ENCODE peak calls at places on chromosomes 7 and 10, in five cellular contexts. W, F, C, H and V are unnamed samples.

GRCh38 chr7:22565315-22565811 is 65.4 kb upstream of the STEAP1B start:
- DNase-seq in H (no peak), W (peak), F (no peak), C (no peak), V (no peak)

GRCh38 chr10:49187950-49188761 is at the start of gene TMEM273:
- DNase-seq in H (peak), C (no peak), W (no peak), F (no peak), V (no peak)

GRCh38 chr7:137882261-137882668 is 35.5 kb upstream of the DGKI start:
- DNase-seq in H (peak), F (no peak), C (no peak), W (peak), V (no peak)

GRCh38 chr7:25622716-25623115 is 394.4 kb upstream of the NPVF start:
- DNase-seq in C (no peak), H (no peak), F (no peak), W (no peak), V (no peak)

GRCh38 chr7:8638076-8638475 is 204.7 kb downstream of the NXPH1 start:
- DNase-seq in W (no peak), F (no peak), C (no peak), H (no peak), V (no peak)

GRCh38 chr7:21851445-21852043 is 94.2 kb downstream of the CDCA7L start:
- DNase-seq in H (peak), W (no peak), F (no peak), C (no peak), V (no peak)

GRCh38 chr7:106114735-106115383 is 2.7 kb upstream of the SYPL1 start:
- DNase-seq in F (no peak), H (no peak), W (no peak), C (no peak), V (no peak)

GRCh38 chr7:55369427-55369826 is 4.3 kb downstream of the LANCL2 start:
- DNase-seq in F (no peak), W (peak), C (no peak), H (no peak), V (no peak)

GRCh38 chr10:122656741-122657140 is 42.9 kb downstream of the C10orf120 start:
- DNase-seq in W (no peak), F (no peak), H (no peak), C (no peak), V (no peak)

GRCh38 chr7:14639801-14640200 is 262.8 kb downstream of the DGKB start:
- DNase-seq in F (no peak), H (no peak), W (no peak), C (no peak), V (no peak)

GRCh38 chr7:498678-499641 is 20.7 kb downstream of the PDGFA start:
- DNase-seq in F (no peak), H (no peak), C (no peak), W (no peak), V (no peak)

GRCh38 chr7:22782616-22783232 is 39.9 kb downstream of the TOMM7 start:
- DNase-seq in W (peak), C (no peak), H (peak), F (peak), V (peak)

GRCh38 chr7:4040031-4040928 is 641.8 kb upstream of the FOXK1 start:
- DNase-seq in C (peak), F (peak), W (no peak), H (no peak), V (no peak)

GRCh38 chr7:150879345-150879744 is 27.0 kb downstream of the AOC1 start:
- DNase-seq in F (no peak), C (no peak), W (peak), H (no peak), V (no peak)

GRCh38 chr10:24816997-24817396 is 93.3 kb upstream of the ARHGAP21 start:
- DNase-seq in H (no peak), C (no peak), W (no peak), F (no peak), V (no peak)

GRCh38 chr10:72353963-72354355 is 760 bp downstream of the DNAJB12 start:
- DNase-seq in H (peak), F (no peak), C (no peak), W (peak), V (no peak)

GRCh38 chr7:88985309-88985708 is 189.8 kb upstream of the TEX47 start:
- DNase-seq in C (no peak), H (no peak), W (no peak), F (no peak), V (peak)

GRCh38 chr7:118079369-118079768 is 104.6 kb upstream of the LSM8 start:
- DNase-seq in H (no peak), C (no peak), W (peak), F (no peak), V (no peak)

GRCh38 chr10:14244801-14245211 is 85.9 kb downstream of the FRMD4A start:
- DNase-seq in W (peak), F (no peak), H (peak), C (no peak), V (no peak)

GRCh38 chr10:21402606-21403083 is 122.8 kb downstream of the SKIDA1 start:
- DNase-seq in F (no peak), H (no peak), W (peak), C (no peak), V (no peak)

GRCh38 chr10:5501976-5502902 is 2.9 kb upstream of the CALML5 start:
- DNase-seq in C (no peak), F (no peak), H (no peak), W (peak), V (no peak)

GRCh38 chr7:99072126-99072525 is 71.8 kb downstream of the SMURF1 start:
- DNase-seq in C (no peak), W (no peak), H (peak), F (no peak), V (no peak)

GRCh38 chr10:68560916-68561691 is 967 bp downstream of the TET1 start:
- DNase-seq in H (peak), F (peak), C (no peak), W (peak), V (peak)

GRCh38 chr7:47520408-47520807 is 61.5 kb downstream of the TNS3 start:
- DNase-seq in C (no peak), F (no peak), H (no peak), W (peak), V (no peak)

GRCh38 chr10:59757966-59758365 is 4.7 kb upstream of the MRLN start:
- DNase-seq in W (no peak), F (no peak), H (no peak), C (no peak), V (no peak)

DNA sequence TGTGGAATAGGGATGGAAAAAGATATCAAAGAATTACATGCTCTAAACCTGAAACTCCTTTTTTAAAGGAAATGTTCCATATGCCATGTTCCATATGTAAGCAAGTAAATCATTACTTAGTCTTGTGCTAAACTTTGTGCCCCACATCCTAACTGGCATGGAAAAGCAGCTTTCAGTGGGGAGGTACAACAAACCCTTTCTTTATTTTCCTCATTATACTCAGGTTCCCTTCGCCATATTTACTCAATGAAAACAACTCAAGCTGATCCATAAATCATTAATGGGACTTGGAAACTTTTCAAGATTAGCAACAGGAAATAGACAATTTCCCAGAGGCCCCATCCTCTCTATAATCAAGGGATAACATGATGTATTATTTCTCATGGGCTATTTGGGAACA is 56.0 kb downstream of the GSAP start:
- DNase-seq in W (no peak), C (no peak), F (no peak), H (no peak), V (no peak)
- H2BK12ac ChIP-seq in W (no peak), C (no peak), F (no peak), H (no peak), V (no peak)

GRCh38 chr10:3887404-3887803 is 102.4 kb upstream of the KLF6 start:
- DNase-seq in F (no peak), W (no peak), C (no peak), H (peak), V (no peak)
- H4K8ac ChIP-seq in F (no peak), W (peak), C (no peak), H (peak), V (no peak)

DNA sequence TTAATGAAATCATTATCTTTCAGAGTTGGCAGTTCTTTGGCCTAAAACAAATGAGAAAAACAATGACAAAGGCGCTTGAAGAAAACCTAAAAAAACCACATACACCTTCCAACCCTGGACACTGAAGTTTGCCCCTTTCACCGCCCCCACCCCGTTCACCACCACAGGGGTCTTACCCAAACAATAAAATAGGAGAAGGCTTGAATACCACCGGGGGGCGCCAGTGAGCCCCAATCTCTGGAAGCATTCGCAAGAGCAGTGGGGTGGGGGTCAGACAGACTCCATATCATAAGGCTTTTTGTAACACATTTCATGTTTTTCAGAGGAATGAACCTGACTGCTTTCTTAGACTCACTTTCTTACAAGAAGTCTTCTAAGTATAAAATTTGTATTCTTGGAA is 163.6 kb downstream of the PIP4K2A start:
- DNase-seq in C (peak), H (peak), F (peak), W (peak), V (no peak)
- H2BK12ac ChIP-seq in C (no peak), H (no peak), F (no peak), W (no peak), V (no peak)

DNA sequence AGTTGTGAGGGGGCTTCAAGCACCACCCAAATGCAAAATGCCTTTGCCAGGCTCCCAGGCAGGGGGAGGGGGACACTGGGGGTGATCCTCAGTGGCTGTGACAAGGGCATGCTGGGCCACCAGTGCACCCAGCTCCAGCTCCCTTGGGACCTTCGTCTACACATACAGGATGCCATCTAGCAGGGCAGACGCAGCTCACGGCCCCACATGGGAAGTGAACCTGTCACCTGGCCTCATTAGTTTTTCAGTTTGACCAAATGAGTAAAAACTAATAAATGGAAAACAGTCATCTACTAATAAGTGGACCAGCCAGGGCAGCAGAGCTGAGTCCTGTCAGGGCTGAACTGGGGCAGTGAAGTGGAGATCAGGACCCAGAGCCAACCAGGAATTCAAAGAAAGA is 50.2 kb downstream of the TLL2 start:
- DNase-seq in C (no peak), F (no peak), W (no peak), H (no peak), V (no peak)
- H4K8ac ChIP-seq in C (peak), F (no peak), W (no peak), H (no peak), V (no peak)